ENCODE peak calls at places on chromosomes 1 and 21, in six cellular contexts. One of them, this sample, is unnamed.

GRCh38 chr1:32907435-32907834 is 6.2 kb upstream of the TMEM54 start:
- DNase-seq in BJ: no peak
- DNase-seq in astrocyte of the spinal cord: no peak
- DNase-seq in tibial artery: no peak
- DNase-seq in IMR-90: peak
- DNase-seq in A549: no peak
- DNase-seq in this sample: no peak

GRCh38 chr1:208270679-208271111 is 26.5 kb upstream of the PLXNA2 start:
- DNase-seq in BJ: no peak
- DNase-seq in tibial artery: no peak
- DNase-seq in A549: no peak
- DNase-seq in astrocyte of the spinal cord: no peak
- DNase-seq in IMR-90: no peak
- DNase-seq in this sample: no peak

GRCh38 chr1:234840253-234840652 is 230.3 kb upstream of the IRF2BP2 start:
- DNase-seq in A549: no peak
- DNase-seq in astrocyte of the spinal cord: no peak
- DNase-seq in tibial artery: no peak
- DNase-seq in BJ: no peak
- DNase-seq in IMR-90: no peak
- DNase-seq in this sample: no peak

GRCh38 chr1:25439287-25439686 is 8.6 kb downstream of the MACO1 start:
- DNase-seq in tibial artery: no peak
- DNase-seq in astrocyte of the spinal cord: no peak
- DNase-seq in IMR-90: no peak
- DNase-seq in A549: no peak
- DNase-seq in BJ: no peak
- DNase-seq in this sample: no peak

GRCh38 chr1:195150768-195151167 is 1457.5 kb downstream of the KCNT2 start:
- DNase-seq in astrocyte of the spinal cord: no peak
- DNase-seq in A549: no peak
- DNase-seq in IMR-90: no peak
- DNase-seq in BJ: no peak
- DNase-seq in tibial artery: no peak
- DNase-seq in this sample: no peak

GRCh38 chr1:8497196-8497878 is 179.4 kb downstream of the SLC45A1 start:
- DNase-seq in A549: peak
- DNase-seq in tibial artery: no peak
- DNase-seq in astrocyte of the spinal cord: no peak
- DNase-seq in BJ: peak
- DNase-seq in IMR-90: peak
- DNase-seq in this sample: no peak

GRCh38 chr1:65429806-65430205 is 9.3 kb downstream of the LEPR start:
- DNase-seq in BJ: no peak
- DNase-seq in astrocyte of the spinal cord: peak
- DNase-seq in IMR-90: peak
- DNase-seq in A549: peak
- DNase-seq in tibial artery: peak
- DNase-seq in this sample: no peak

GRCh38 chr1:2604156-2604853 is 17.7 kb downstream of the PRXL2B start:
- DNase-seq in astrocyte of the spinal cord: no peak
- DNase-seq in A549: no peak
- DNase-seq in IMR-90: no peak
- DNase-seq in tibial artery: no peak
- DNase-seq in BJ: no peak
- DNase-seq in this sample: no peak

GRCh38 chr1:233313434-233314155 is 13.9 kb upstream of the MAP3K21 start:
- DNase-seq in IMR-90: no peak
- DNase-seq in tibial artery: no peak
- DNase-seq in astrocyte of the spinal cord: no peak
- DNase-seq in BJ: no peak
- DNase-seq in A549: no peak
- DNase-seq in this sample: no peak

GRCh38 chr1:68010094-68010493 is 40.3 kb downstream of the DIRAS3 start:
- DNase-seq in BJ: no peak
- DNase-seq in astrocyte of the spinal cord: peak
- DNase-seq in A549: no peak
- DNase-seq in IMR-90: peak
- DNase-seq in tibial artery: no peak
- DNase-seq in this sample: no peak

GRCh38 chr21:46668381-46668780 is 32.9 kb downstream of the PRMT2 start:
- DNase-seq in BJ: no peak
- DNase-seq in A549: no peak
- DNase-seq in IMR-90: no peak
- DNase-seq in tibial artery: no peak
- DNase-seq in astrocyte of the spinal cord: no peak
- DNase-seq in this sample: no peak

GRCh38 chr1:29298175-29298720 is 61.9 kb downstream of the PTPRU start:
- DNase-seq in BJ: no peak
- DNase-seq in tibial artery: no peak
- DNase-seq in IMR-90: no peak
- DNase-seq in A549: no peak
- DNase-seq in astrocyte of the spinal cord: no peak
- DNase-seq in this sample: peak

GRCh38 chr1:69223156-69223555 is 344.6 kb upstream of the LRRC7 start:
- DNase-seq in A549: no peak
- DNase-seq in tibial artery: no peak
- DNase-seq in astrocyte of the spinal cord: no peak
- DNase-seq in BJ: no peak
- DNase-seq in IMR-90: no peak
- DNase-seq in this sample: no peak

GRCh38 chr1:17890056-17890814 is 135.1 kb downstream of the ACTL8 start:
- DNase-seq in BJ: no peak
- DNase-seq in tibial artery: no peak
- DNase-seq in A549: no peak
- DNase-seq in astrocyte of the spinal cord: no peak
- DNase-seq in IMR-90: no peak
- DNase-seq in this sample: no peak

GRCh38 chr1:112937495-112937894 is 18.5 kb downstream of the SLC16A1 start:
- DNase-seq in tibial artery: no peak
- DNase-seq in A549: no peak
- DNase-seq in astrocyte of the spinal cord: no peak
- DNase-seq in BJ: no peak
- DNase-seq in IMR-90: no peak
- DNase-seq in this sample: no peak
- H3K4me3 ChIP-seq in tibial artery: no peak
- H3K4me3 ChIP-seq in A549: no peak
- H3K4me3 ChIP-seq in astrocyte of the spinal cord: no peak
- H3K4me3 ChIP-seq in BJ: no peak
- H3K4me3 ChIP-seq in IMR-90: no peak
- H3K4me3 ChIP-seq in this sample: no peak

GRCh38 chr1:9593147-9593491 is 4.4 kb downstream of the TMEM201 start:
- DNase-seq in IMR-90: no peak
- DNase-seq in astrocyte of the spinal cord: no peak
- DNase-seq in tibial artery: no peak
- DNase-seq in A549: no peak
- DNase-seq in BJ: no peak
- DNase-seq in this sample: no peak
- H3K4me3 ChIP-seq in IMR-90: no peak
- H3K4me3 ChIP-seq in astrocyte of the spinal cord: no peak
- H3K4me3 ChIP-seq in tibial artery: no peak
- H3K4me3 ChIP-seq in A549: no peak
- H3K4me3 ChIP-seq in BJ: no peak
- H3K4me3 ChIP-seq in this sample: no peak

GRCh38 chr1:176374967-176375569 is 87.9 kb upstream of the PAPPA2 start:
- DNase-seq in A549: peak
- DNase-seq in IMR-90: peak
- DNase-seq in tibial artery: peak
- DNase-seq in BJ: peak
- DNase-seq in astrocyte of the spinal cord: peak
- DNase-seq in this sample: peak
- H3K4me3 ChIP-seq in A549: no peak
- H3K4me3 ChIP-seq in IMR-90: no peak
- H3K4me3 ChIP-seq in tibial artery: no peak
- H3K4me3 ChIP-seq in BJ: no peak
- H3K4me3 ChIP-seq in astrocyte of the spinal cord: no peak
- H3K4me3 ChIP-seq in this sample: no peak

GRCh38 chr1:206656936-206657335 is 21.6 kb downstream of the DYRK3 start:
- DNase-seq in tibial artery: no peak
- DNase-seq in IMR-90: no peak
- DNase-seq in A549: no peak
- DNase-seq in astrocyte of the spinal cord: no peak
- DNase-seq in BJ: no peak
- DNase-seq in this sample: no peak

GRCh38 chr1:206661161-206661820 is 23.4 kb upstream of the MAPKAPK2 start:
- DNase-seq in tibial artery: no peak
- DNase-seq in A549: no peak
- DNase-seq in astrocyte of the spinal cord: no peak
- DNase-seq in BJ: no peak
- DNase-seq in IMR-90: no peak
- DNase-seq in this sample: no peak

GRCh38 chr1:206660136-206660535 is 24.6 kb upstream of the MAPKAPK2 start:
- DNase-seq in A549: no peak
- DNase-seq in IMR-90: no peak
- DNase-seq in BJ: no peak
- DNase-seq in astrocyte of the spinal cord: no peak
- DNase-seq in tibial artery: no peak
- DNase-seq in this sample: no peak

GRCh38 chr1:206658981-206659273 is 23.6 kb downstream of the DYRK3 start:
- DNase-seq in astrocyte of the spinal cord: no peak
- DNase-seq in BJ: no peak
- DNase-seq in A549: no peak
- DNase-seq in IMR-90: no peak
- DNase-seq in tibial artery: no peak
- DNase-seq in this sample: no peak

DNA sequence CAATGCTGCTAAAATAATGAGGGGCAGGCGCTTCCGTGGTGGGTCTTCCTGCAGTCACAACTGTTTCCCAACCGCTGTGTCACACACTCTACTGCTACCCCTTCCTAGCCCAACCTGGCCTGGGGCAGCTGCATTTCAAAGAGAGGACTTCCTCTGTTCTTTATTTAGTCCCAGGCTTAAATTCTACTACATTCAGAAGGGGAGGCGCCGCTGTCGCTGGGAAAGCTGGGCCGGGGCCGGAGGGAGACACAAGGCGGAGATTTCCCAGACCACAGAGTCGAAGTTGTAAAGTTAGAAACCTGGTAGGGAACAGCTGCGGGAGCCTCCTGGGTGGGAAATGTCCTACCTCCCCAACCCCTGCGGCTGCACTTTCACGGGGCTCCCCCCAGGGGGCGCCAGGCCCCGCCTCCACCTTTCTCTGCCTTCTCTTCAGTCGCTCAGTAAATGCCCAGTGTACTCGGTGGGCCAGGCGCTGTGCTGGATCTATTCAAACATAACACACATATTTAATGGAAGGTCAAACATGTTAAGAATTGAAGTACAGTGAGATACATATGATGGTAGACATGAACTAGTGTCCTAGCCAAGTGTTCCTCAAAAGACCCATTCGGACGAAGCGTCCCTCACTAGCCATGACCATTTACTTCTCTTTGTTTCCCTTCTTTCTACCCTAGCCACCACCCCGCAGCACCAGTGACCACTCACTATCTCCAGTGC is 23.1 kb downstream of the DYRK3 start:
- DNase-seq in astrocyte of the spinal cord: peak
- DNase-seq in BJ: no peak
- DNase-seq in tibial artery: no peak
- DNase-seq in A549: peak
- DNase-seq in IMR-90: no peak
- DNase-seq in this sample: peak
- H3K4me3 ChIP-seq in astrocyte of the spinal cord: no peak
- H3K4me3 ChIP-seq in BJ: no peak
- H3K4me3 ChIP-seq in tibial artery: peak
- H3K4me3 ChIP-seq in A549: no peak
- H3K4me3 ChIP-seq in IMR-90: no peak
- H3K4me3 ChIP-seq in this sample: no peak

This sample was measured in aorta.